ENCODE peak calls at places on chromosome 11, in five cellular contexts. One of them, this sample, is unnamed.

GRCh38 chr11:88307749-88308425 is 29.6 kb downstream of the CTSC start:
- DNase-seq in HepG2: no peak
- DNase-seq in HCT116: no peak
- DNase-seq in H1: peak; percentile 53
- DNase-seq in SK-N-SH: no peak
- DNase-seq in this sample: no peak

GRCh38 chr11:36451681-36452080 is 58.4 kb downstream of the TRAF6 start:
- DNase-seq in HepG2: no peak
- DNase-seq in HCT116: no peak
- DNase-seq in H1: no peak
- DNase-seq in SK-N-SH: no peak
- DNase-seq in this sample: no peak

GRCh38 chr11:8252388-8252787 is 11.3 kb downstream of the LMO1 start:
- DNase-seq in HepG2: no peak
- DNase-seq in HCT116: no peak
- DNase-seq in H1: no peak
- DNase-seq in SK-N-SH: no peak
- DNase-seq in this sample: no peak

GRCh38 chr11:95301497-95301896 is 70.5 kb upstream of the SESN3 start:
- DNase-seq in HepG2: no peak
- DNase-seq in HCT116: no peak
- DNase-seq in H1: no peak
- DNase-seq in SK-N-SH: peak; percentile 29
- DNase-seq in this sample: no peak

GRCh38 chr11:44269369-44270351 is 40.3 kb downstream of the ALX4 start:
- DNase-seq in HepG2: no peak
- DNase-seq in HCT116: no peak
- DNase-seq in H1: no peak
- DNase-seq in SK-N-SH: no peak
- DNase-seq in this sample: no peak

GRCh38 chr11:35752115-35752514 is 89.5 kb downstream of the TRIM44 start:
- DNase-seq in HepG2: no peak
- DNase-seq in HCT116: no peak
- DNase-seq in H1: no peak
- DNase-seq in SK-N-SH: no peak
- DNase-seq in this sample: no peak

GRCh38 chr11:119483341-119483880 is 60.4 kb upstream of the THY1 start:
- DNase-seq in HepG2: no peak
- DNase-seq in HCT116: no peak
- DNase-seq in H1: no peak
- DNase-seq in SK-N-SH: no peak
- DNase-seq in this sample: no peak

GRCh38 chr11:79439893-79440450 is 858 bp downstream of the TENM4 start:
- DNase-seq in HepG2: no peak
- DNase-seq in HCT116: no peak
- DNase-seq in H1: no peak
- DNase-seq in SK-N-SH: peak; percentile 76
- DNase-seq in this sample: no peak

GRCh38 chr11:79418241-79418640 is 22.6 kb downstream of the TENM4 start:
- DNase-seq in HepG2: no peak
- DNase-seq in HCT116: no peak
- DNase-seq in H1: no peak
- DNase-seq in SK-N-SH: no peak
- DNase-seq in this sample: no peak

GRCh38 chr11:57513911-57514537 is 1.5 kb downstream of the SLC43A1 start:
- DNase-seq in HepG2: no peak
- DNase-seq in HCT116: no peak
- DNase-seq in H1: no peak
- DNase-seq in SK-N-SH: peak; percentile 72
- DNase-seq in this sample: no peak

GRCh38 chr11:57513446-57513795 is 2.1 kb downstream of the SLC43A1 start:
- DNase-seq in HepG2: no peak
- DNase-seq in HCT116: no peak
- DNase-seq in H1: no peak
- DNase-seq in SK-N-SH: no peak
- DNase-seq in this sample: no peak

GRCh38 chr11:57516061-57516443 is 550 bp upstream of the SLC43A1 start:
- DNase-seq in HepG2: no peak
- DNase-seq in HCT116: no peak
- DNase-seq in H1: no peak
- DNase-seq in SK-N-SH: no peak
- DNase-seq in this sample: no peak

GRCh38 chr11:57514538-57515331 is 767 bp downstream of the SLC43A1 start:
- DNase-seq in HepG2: peak; percentile 46
- DNase-seq in HCT116: no peak
- DNase-seq in H1: no peak
- DNase-seq in SK-N-SH: peak; percentile 79
- DNase-seq in this sample: no peak

GRCh38 chr11:57515332-57516060 is at the start of gene SLC43A1:
- DNase-seq in HepG2: peak; percentile 46
- DNase-seq in HCT116: no peak
- DNase-seq in H1: no peak
- DNase-seq in SK-N-SH: peak; percentile 74
- DNase-seq in this sample: no peak
- TF ChIP-seq SIN3A in HepG2: peak; percentile 49
- TF ChIP-seq SIN3A in HCT116: no peak
- TF ChIP-seq SIN3A in H1: no peak
- TF ChIP-seq SIN3A in SK-N-SH: no peak
- TF ChIP-seq SIN3A in this sample: no peak

GRCh38 chr11:75536786-75537629 is 11.3 kb upstream of the GDPD5 start:
- DNase-seq in HepG2: no peak
- DNase-seq in HCT116: peak; percentile 87
- DNase-seq in H1: no peak
- DNase-seq in SK-N-SH: no peak
- DNase-seq in this sample: no peak
- TF ChIP-seq SIN3A in HepG2: no peak
- TF ChIP-seq SIN3A in HCT116: peak; percentile 57
- TF ChIP-seq SIN3A in H1: no peak
- TF ChIP-seq SIN3A in SK-N-SH: no peak
- TF ChIP-seq SIN3A in this sample: no peak

GRCh38 chr11:117960406-117960805 is 25.8 kb upstream of the IL10RA start:
- DNase-seq in HepG2: no peak
- DNase-seq in HCT116: no peak
- DNase-seq in H1: no peak
- DNase-seq in SK-N-SH: no peak
- DNase-seq in this sample: no peak
- TF ChIP-seq SIN3A in HepG2: no peak
- TF ChIP-seq SIN3A in HCT116: no peak
- TF ChIP-seq SIN3A in H1: no peak
- TF ChIP-seq SIN3A in SK-N-SH: no peak
- TF ChIP-seq SIN3A in this sample: no peak

GRCh38 chr11:115080923-115081322 is 402.6 kb downstream of the NXPE2 start:
- DNase-seq in HepG2: no peak
- DNase-seq in HCT116: no peak
- DNase-seq in H1: no peak
- DNase-seq in SK-N-SH: no peak
- DNase-seq in this sample: no peak

GRCh38 chr11:115083129-115083823 is 404.9 kb downstream of the NXPE2 start:
- DNase-seq in HepG2: no peak
- DNase-seq in HCT116: no peak
- DNase-seq in H1: no peak
- DNase-seq in SK-N-SH: no peak
- DNase-seq in this sample: no peak

GRCh38 chr11:115084191-115084590 is 405.9 kb downstream of the NXPE2 start:
- DNase-seq in HepG2: no peak
- DNase-seq in HCT116: no peak
- DNase-seq in H1: no peak
- DNase-seq in SK-N-SH: no peak
- DNase-seq in this sample: no peak

GRCh38 chr11:115078461-115079438 is 400.4 kb downstream of the NXPE2 start:
- DNase-seq in HepG2: no peak
- DNase-seq in HCT116: no peak
- DNase-seq in H1: no peak
- DNase-seq in SK-N-SH: no peak
- DNase-seq in this sample: no peak

GRCh38 chr11:115081972-115082371 is 403.6 kb downstream of the NXPE2 start:
- DNase-seq in HepG2: no peak
- DNase-seq in HCT116: no peak
- DNase-seq in H1: no peak
- DNase-seq in SK-N-SH: no peak
- DNase-seq in this sample: no peak
- TF ChIP-seq SIN3A in HepG2: no peak
- TF ChIP-seq SIN3A in HCT116: no peak
- TF ChIP-seq SIN3A in H1: no peak
- TF ChIP-seq SIN3A in SK-N-SH: no peak
- TF ChIP-seq SIN3A in this sample: no peak

GRCh38 chr11:106670069-106670468 is 348.2 kb downstream of the GUCY1A2 start:
- DNase-seq in HepG2: no peak
- DNase-seq in HCT116: no peak
- DNase-seq in H1: peak; percentile 5
- DNase-seq in SK-N-SH: no peak
- DNase-seq in this sample: no peak
- TF ChIP-seq SIN3A in HepG2: no peak
- TF ChIP-seq SIN3A in HCT116: no peak
- TF ChIP-seq SIN3A in H1: no peak
- TF ChIP-seq SIN3A in SK-N-SH: no peak
- TF ChIP-seq SIN3A in this sample: no peak

GRCh38 chr11:62921201-62921572 is at the start of gene CHRM1:
- DNase-seq in HepG2: no peak
- DNase-seq in HCT116: no peak
- DNase-seq in H1: no peak
- DNase-seq in SK-N-SH: no peak
- DNase-seq in this sample: no peak

GRCh38 chr11:62922653-62923371 is 1.6 kb upstream of the CHRM1 start:
- DNase-seq in HepG2: no peak
- DNase-seq in HCT116: no peak
- DNase-seq in H1: no peak
- DNase-seq in SK-N-SH: no peak
- DNase-seq in this sample: no peak

GRCh38 chr11:62922189-62922589 is 1.0 kb upstream of the CHRM1 start:
- DNase-seq in HepG2: no peak
- DNase-seq in HCT116: no peak
- DNase-seq in H1: no peak
- DNase-seq in SK-N-SH: no peak
- DNase-seq in this sample: no peak

GRCh38 chr11:62919898-62920640 is 1.1 kb downstream of the CHRM1 start:
- DNase-seq in HepG2: no peak
- DNase-seq in HCT116: no peak
- DNase-seq in H1: no peak
- DNase-seq in SK-N-SH: no peak
- DNase-seq in this sample: no peak

DNA sequence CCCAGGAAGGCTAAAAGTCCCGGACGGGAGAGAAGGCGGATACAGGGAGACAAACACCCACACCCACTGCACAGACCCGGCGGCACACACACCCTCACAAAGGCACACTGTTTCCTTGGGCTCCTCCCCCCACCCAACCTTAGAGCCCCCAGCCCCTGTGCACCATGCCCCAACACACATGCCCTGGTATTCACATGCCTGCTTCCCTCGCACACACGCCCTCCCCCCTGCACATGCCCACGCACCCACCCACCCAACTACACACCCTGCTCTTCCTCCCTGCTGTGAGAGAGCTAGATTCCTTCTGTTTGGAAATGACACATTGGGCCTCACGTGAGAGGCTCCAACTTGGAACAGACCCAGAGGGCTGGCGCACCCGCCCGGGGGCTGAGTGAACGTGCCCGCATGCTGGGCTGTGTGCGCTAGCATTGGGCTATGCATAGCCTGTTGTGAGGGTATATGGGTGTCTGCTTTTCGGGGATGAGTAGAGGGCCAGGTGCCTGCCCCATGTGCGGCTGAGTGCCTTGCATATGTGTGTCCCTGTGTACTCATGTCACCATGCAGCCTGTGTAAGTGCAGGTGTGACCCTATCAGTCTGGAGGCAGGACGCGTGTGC is 518 bp upstream of the CHRM1 start:
- DNase-seq in HepG2: no peak
- DNase-seq in HCT116: no peak
- DNase-seq in H1: no peak
- DNase-seq in SK-N-SH: peak; percentile 62
- DNase-seq in this sample: no peak
- TF ChIP-seq SIN3A in HepG2: no peak
- TF ChIP-seq SIN3A in HCT116: no peak
- TF ChIP-seq SIN3A in H1: no peak
- TF ChIP-seq SIN3A in SK-N-SH: no peak
- TF ChIP-seq SIN3A in this sample: no peak

DNA sequence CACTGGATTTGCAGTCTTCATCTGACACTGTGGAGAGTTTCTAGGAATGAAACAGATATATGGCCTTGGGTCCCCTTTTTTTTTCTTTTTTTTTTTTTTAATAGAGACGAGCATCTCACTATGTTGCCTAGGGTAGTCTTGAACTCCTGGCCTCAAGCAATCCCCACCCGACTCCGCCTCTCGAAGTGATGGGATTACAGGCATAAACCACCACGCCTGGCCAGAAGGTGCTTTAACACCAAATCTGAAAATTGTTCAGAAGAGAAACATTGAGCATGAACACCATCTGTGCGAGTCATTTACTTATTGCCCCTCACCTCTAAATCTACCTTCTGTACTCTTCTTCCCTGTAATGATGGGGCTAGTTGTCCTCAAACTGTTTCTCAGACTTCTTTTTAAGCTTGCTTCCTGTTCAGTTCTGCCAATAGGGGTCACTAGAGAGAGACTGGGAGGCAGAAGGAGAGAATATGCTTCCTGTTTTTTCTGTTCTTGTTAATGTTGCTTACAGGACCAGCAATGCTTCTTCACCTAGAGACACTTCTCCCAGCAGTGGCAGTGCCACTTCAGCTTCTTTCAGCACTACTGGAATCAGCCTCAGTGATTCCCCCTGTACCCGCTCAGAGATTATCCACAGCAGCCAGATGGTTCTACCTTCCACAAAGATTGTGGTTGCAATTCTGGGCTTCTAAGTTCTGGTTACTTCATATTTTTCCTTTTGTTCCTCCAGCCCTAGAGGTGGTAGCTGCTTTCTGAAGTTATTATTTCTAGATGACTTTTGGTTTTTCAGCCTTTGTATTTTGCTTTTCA is 20.8 kb upstream of the ZBED5 start:
- DNase-seq in HepG2: peak; percentile 58
- DNase-seq in HCT116: peak; percentile 61
- DNase-seq in H1: no peak
- DNase-seq in SK-N-SH: peak; percentile 47
- DNase-seq in this sample: no peak
- TF ChIP-seq SIN3A in HepG2: no peak
- TF ChIP-seq SIN3A in HCT116: no peak
- TF ChIP-seq SIN3A in H1: no peak
- TF ChIP-seq SIN3A in SK-N-SH: no peak
- TF ChIP-seq SIN3A in this sample: no peak